ENCODE peak calls at places on chromosomes 6 and 20, in seven cellular contexts. I is GM12891, T is cardiac muscle cell, X is substantia nigra, Z is T-cell, A is H4, L is suprapubic skin. M is an unnamed sample.

GRCh38 chr6:119541132-119541905 is 191.8 kb upstream of the MAN1A1 start:
- DNase-seq in A (peak), T (no peak), X (no peak), L (no peak), Z (no peak), I (no peak), M (peak)

GRCh38 chr20:53679597-53680309 is 86.1 kb upstream of the ZNF217 start:
- DNase-seq in X (no peak), Z (no peak), T (no peak), A (peak), I (no peak), L (no peak), M (no peak)

GRCh38 chr6:162181741-162182401 is 545.7 kb downstream of the PRKN start:
- DNase-seq in L (no peak), A (no peak), T (no peak), I (no peak), X (no peak), Z (no peak), M (no peak)

GRCh38 chr20:37327748-37328147 is 18.2 kb upstream of the SRC start:
- DNase-seq in A (no peak), Z (no peak), I (no peak), L (peak), T (no peak), X (no peak), M (no peak)

GRCh38 chr20:50111120-50111828 is 1.7 kb downstream of the UBE2V1 start:
- DNase-seq in Z (no peak), T (no peak), L (peak), I (no peak), A (no peak), X (no peak), M (no peak)

GRCh38 chr6:23969344-23969743 is 156.7 kb upstream of the NRSN1 start:
- DNase-seq in L (no peak), A (no peak), T (no peak), Z (no peak), I (no peak), X (no peak), M (no peak)

GRCh38 chr6:106511274-106512047 is 117.8 kb downstream of the RTN4IP1 start:
- DNase-seq in I (peak), A (peak), X (no peak), Z (no peak), T (peak), L (no peak), M (no peak)

GRCh38 chr6:37454420-37455125 is 21.6 kb downstream of the CMTR1 start:
- DNase-seq in A (no peak), Z (no peak), T (no peak), X (no peak), I (no peak), L (no peak), M (no peak)

GRCh38 chr6:22399693-22400092 is 102.9 kb upstream of the PRL start:
- DNase-seq in T (no peak), Z (no peak), I (no peak), L (no peak), A (peak), X (no peak), M (no peak)

M was measured in HCT116.